ENCODE peak calls at places on chromosomes 6 and 20, in ten cellular contexts. X is ovary, J is body of pancreas, O is spleen, G is breast epithelium, U is HCT116, P is suprapubic skin, Q is heart left ventricle, Y is testis, B is H1. F is an unnamed sample. For H3K27me3, the result is how much of the 10 kb centered on the place peaks cover.

GRCh38 chr6:44100088-44100550 is 27.1 kb downstream of the MRPL14 start:
- DNase-seq in X (no peak), J (peak), O (no peak), G (no peak), U (no peak), P (no peak), Q (peak), Y (peak), B (no peak), F (peak)

GRCh38 chr6:116393430-116393829 is 22.7 kb downstream of the DSE start:
- DNase-seq in X (no peak), J (no peak), O (no peak), G (no peak), U (no peak), P (no peak), Q (no peak), Y (no peak), B (no peak), F (no peak)

GRCh38 chr6:15654250-15654649 is 8.6 kb downstream of the DTNBP1 start:
- DNase-seq in X (no peak), J (no peak), O (no peak), G (no peak), U (no peak), P (no peak), Q (no peak), Y (no peak), B (no peak), F (no peak)

GRCh38 chr20:56808732-56809131 is 179.6 kb downstream of the TFAP2C start:
- DNase-seq in X (no peak), J (no peak), O (no peak), G (peak), U (no peak), P (no peak), Q (no peak), Y (no peak), B (no peak), F (no peak)

GRCh38 chr6:81895511-81896185 is 143.2 kb upstream of the TENT5A start:
- DNase-seq in X (no peak), J (no peak), O (no peak), G (no peak), U (no peak), P (no peak), Q (no peak), Y (peak), B (no peak), F (no peak)

GRCh38 chr6:43627008-43627825 is 1.8 kb downstream of the GTPBP2 start:
- DNase-seq in X (peak), J (peak), O (no peak), G (peak), U (peak), P (peak), Q (peak), Y (peak), B (no peak), F (peak)

GRCh38 chr20:62236674-62236996 is 1.7 kb upstream of the OSBPL2 start:
- DNase-seq in X (no peak), J (no peak), O (no peak), G (no peak), U (no peak), P (no peak), Q (no peak), Y (no peak), B (no peak), F (no peak)

GRCh38 chr6:104579464-104579863 is 280.3 kb downstream of the HACE1 start:
- DNase-seq in X (no peak), J (no peak), O (no peak), G (no peak), U (no peak), P (no peak), Q (no peak), Y (no peak), B (no peak), F (no peak)

GRCh38 chr6:137171824-137172733 is 1.4 kb downstream of the IL22RA2 start:
- DNase-seq in X (no peak), J (no peak), O (no peak), G (peak), U (no peak), P (no peak), Q (no peak), Y (no peak), B (no peak), F (no peak)

GRCh38 chr20:52083627-52084232 is 107.8 kb downstream of the ZFP64 start:
- DNase-seq in X (peak), J (peak), O (no peak), G (peak), U (peak), P (no peak), Q (peak), Y (peak), B (peak), F (peak)

GRCh38 chr6:116667620-116668019 is 946 bp downstream of the ZUP1 start:
- DNase-seq in X (no peak), J (no peak), O (no peak), G (no peak), U (no peak), P (no peak), Q (no peak), Y (no peak), B (no peak), F (no peak)

GRCh38 chr6:31652925-31653724 is 664 bp upstream of the BAG6 start:
- DNase-seq in X (peak), J (peak), O (peak), G (peak), U (no peak), P (peak), Q (peak), Y (peak), B (no peak), F (peak)

GRCh38 chr6:111623046-111623718 is 17.5 kb upstream of the TRAF3IP2 start:
- DNase-seq in X (no peak), J (no peak), O (no peak), G (no peak), U (no peak), P (no peak), Q (no peak), Y (no peak), B (no peak), F (no peak)

GRCh38 chr6:73152998-73153757 is 72.1 kb downstream of the KHDC1L start:
- DNase-seq in X (no peak), J (no peak), O (no peak), G (no peak), U (no peak), P (no peak), Q (no peak), Y (no peak), B (no peak), F (no peak)

GRCh38 chr6:13141392-13141791 is 186.9 kb downstream of the TBC1D7 start:
- DNase-seq in X (no peak), J (no peak), O (no peak), G (no peak), U (no peak), P (no peak), Q (no peak), Y (no peak), B (no peak), F (no peak)

GRCh38 chr6:101614774-101615173 is 221.3 kb downstream of the GRIK2 start:
- DNase-seq in X (no peak), J (no peak), O (no peak), G (no peak), U (peak), P (no peak), Q (no peak), Y (no peak), B (no peak), F (no peak)

GRCh38 chr6:53244958-53245357 is 96.3 kb upstream of the GCM1 start:
- DNase-seq in X (no peak), J (no peak), O (peak), G (no peak), U (no peak), P (no peak), Q (no peak), Y (no peak), B (no peak), F (no peak)

GRCh38 chr6:31701666-31702420 is 1.3 kb downstream of the ABHD16A start:
- DNase-seq in X (peak), J (peak), O (no peak), G (no peak), U (no peak), P (no peak), Q (peak), Y (no peak), B (no peak), F (no peak)

GRCh38 chr20:8853805-8854338 is 215.0 kb upstream of the PLCB4 start:
- DNase-seq in X (no peak), J (peak), O (no peak), G (no peak), U (peak), P (no peak), Q (no peak), Y (peak), B (no peak), F (no peak)

GRCh38 chr20:60049601-60050000 is 91.4 kb downstream of the CDH26 start:
- DNase-seq in X (no peak), J (no peak), O (no peak), G (no peak), U (no peak), P (no peak), Q (no peak), Y (no peak), B (no peak), F (no peak)

GRCh38 chr20:43507150-43508080 is at the start of gene L3MBTL1:
- DNase-seq in X (peak), J (peak), O (peak), G (no peak), U (peak), P (no peak), Q (peak), Y (peak), B (peak), F (peak)

DNA sequence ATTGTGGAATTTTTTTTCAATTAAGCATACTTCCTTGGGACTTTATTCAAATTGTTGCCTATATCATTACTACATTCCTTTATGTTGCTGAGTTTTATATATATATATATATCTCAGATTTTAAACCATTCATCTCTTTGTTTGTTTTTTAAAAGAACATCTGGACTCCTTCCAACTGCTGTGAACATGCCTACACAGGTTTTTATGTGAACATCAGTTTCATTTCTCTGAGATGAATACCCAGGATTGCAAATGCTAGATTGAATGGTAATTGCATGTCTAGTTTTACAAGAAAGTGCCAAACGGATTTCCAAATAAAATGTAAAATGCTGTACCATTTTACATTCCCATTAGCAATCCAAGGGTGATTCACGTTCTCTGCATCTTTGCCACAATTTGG is 1289.3 kb downstream of the HACE1 start:
- DNase-seq in X (no peak), J (no peak), O (no peak), G (no peak), U (no peak), P (no peak), Q (no peak), Y (no peak), B (no peak), F (no peak)
- H3K27ac ChIP-seq in X (no peak), J (no peak), O (no peak), G (no peak), U (no peak), P (no peak), Q (no peak), Y (no peak), B (no peak), F (no peak)

GRCh38 chr6:135296715-135297114 is 115.6 kb downstream of the MYB start:
- DNase-seq in X (no peak), J (no peak), O (no peak), G (no peak), U (no peak), P (no peak), Q (no peak), Y (no peak), B (no peak), F (no peak)

GRCh38 chr6:135298455-135298854 is 117.3 kb downstream of the MYB start:
- DNase-seq in X (no peak), J (no peak), O (no peak), G (no peak), U (no peak), P (no peak), Q (no peak), Y (no peak), B (no peak), F (no peak)

GRCh38 chr6:135291288-135292116 is 110.4 kb downstream of the MYB start:
- DNase-seq in X (no peak), J (no peak), O (no peak), G (no peak), U (peak), P (no peak), Q (no peak), Y (no peak), B (no peak), F (no peak)

GRCh38 chr6:135299256-135299655 is 118.1 kb downstream of the MYB start:
- DNase-seq in X (no peak), J (no peak), O (no peak), G (no peak), U (no peak), P (no peak), Q (no peak), Y (no peak), B (no peak), F (no peak)

GRCh38 chr6:135295085-135295484 is 114.0 kb downstream of the MYB start:
- DNase-seq in X (no peak), J (no peak), O (no peak), G (no peak), U (no peak), P (no peak), Q (no peak), Y (no peak), B (no peak), F (no peak)
- TF ChIP-seq POLR2A in X (no peak), J (no peak), O (no peak), G (no peak), U (no peak), P (no peak), Q (no peak), Y (no peak), B (no peak), F (no peak)

GRCh38 chr6:27678449-27678848 is 205.5 kb upstream of the ZNF184 start:
- DNase-seq in X (no peak), J (no peak), O (no peak), G (no peak), U (no peak), P (no peak), Q (no peak), Y (no peak), B (no peak), F (no peak)
- H3K27me3 ChIP-seq in X (under half), J (half or more), O (under half), G (half or more), U (under half), P (half or more), Q (half or more), Y (under half), B (under half), F (half or more)

GRCh38 chr6:42552380-42552779 is 11.4 kb upstream of the UBR2 start:
- DNase-seq in X (no peak), J (no peak), O (no peak), G (no peak), U (no peak), P (no peak), Q (no peak), Y (no peak), B (no peak), F (no peak)

GRCh38 chr6:42556462-42556861 is 7.4 kb upstream of the UBR2 start:
- DNase-seq in X (no peak), J (no peak), O (no peak), G (no peak), U (no peak), P (no peak), Q (no peak), Y (no peak), B (no peak), F (no peak)

GRCh38 chr6:42550277-42550676 is 13.6 kb upstream of the UBR2 start:
- DNase-seq in X (no peak), J (no peak), O (no peak), G (no peak), U (no peak), P (no peak), Q (no peak), Y (no peak), B (no peak), F (no peak)

GRCh38 chr6:42551202-42551601 is 12.6 kb upstream of the UBR2 start:
- DNase-seq in X (no peak), J (no peak), O (no peak), G (no peak), U (no peak), P (no peak), Q (no peak), Y (no peak), B (no peak), F (no peak)

GRCh38 chr6:42555477-42556457 is 8.1 kb upstream of the UBR2 start:
- DNase-seq in X (no peak), J (no peak), O (no peak), G (no peak), U (peak), P (no peak), Q (no peak), Y (no peak), B (no peak), F (no peak)
- H3K27ac ChIP-seq in X (no peak), J (no peak), O (no peak), G (no peak), U (no peak), P (no peak), Q (no peak), Y (no peak), B (no peak), F (no peak)